ENCODE peak calls at places on chromosome 9, in eight cellular contexts. D is lower lobe of right lung, K is PC-3, L is astrocyte of the cerebellum, X is GM12865, W is cardiac muscle cell, M is H7, R is ovary. U is an unnamed sample.
A peak's percentile ranks its signal among the peaks of the same experiment; 100 is the strongest.

GRCh38 chr9:88936668-88937067 is 54.6 kb upstream of the S1PR3 start:
- DNase-seq in D (no peak), K (no peak), L (no peak), X (no peak), W (no peak), M (no peak), R (no peak), U (no peak)

GRCh38 chr9:2800385-2801179 is 43.3 kb downstream of the PUM3 start:
- DNase-seq in D (no peak), K (no peak), L (no peak), X (no peak), W (peak; percentile 57), M (peak; percentile 39), R (no peak), U (no peak)

GRCh38 chr9:127133739-127134167 is 11.3 kb upstream of the ANGPTL2 start:
- DNase-seq in D (no peak), K (no peak), L (no peak), X (no peak), W (peak; percentile 74), M (peak; percentile 75), R (peak; percentile 72), U (no peak)

GRCh38 chr9:78365979-78366697 is 69.2 kb downstream of the PSAT1 start:
- DNase-seq in D (no peak), K (peak; percentile 52), L (peak; percentile 9), X (no peak), W (peak; percentile 40), M (no peak), R (no peak), U (no peak)

GRCh38 chr9:31323726-31324444 is 1060.6 kb upstream of the ACO1 start:
- DNase-seq in D (no peak), K (no peak), L (no peak), X (no peak), W (no peak), M (no peak), R (no peak), U (no peak)

GRCh38 chr9:115002371-115003120 is 72.2 kb upstream of the TNFSF8 start:
- DNase-seq in D (no peak), K (no peak), L (no peak), X (no peak), W (no peak), M (no peak), R (no peak), U (no peak)

GRCh38 chr9:133979124-133979920 is 12.8 kb downstream of the VAV2 start:
- DNase-seq in D (peak; percentile 53), K (no peak), L (no peak), X (peak; percentile 67), W (peak; percentile 63), M (peak; percentile 82), R (no peak), U (no peak)

GRCh38 chr9:111501648-111502047 is 17.5 kb upstream of the ECPAS start:
- DNase-seq in D (no peak), K (no peak), L (no peak), X (no peak), W (no peak), M (peak; percentile 28), R (no peak), U (no peak)

GRCh38 chr9:107460153-107461023 is 29.2 kb downstream of the KLF4 start:
- DNase-seq in D (no peak), K (no peak), L (no peak), X (no peak), W (no peak), M (peak; percentile 34), R (no peak), U (no peak)

GRCh38 chr9:35728041-35728971 is 3.7 kb downstream of the TLN1 start:
- DNase-seq in D (peak; percentile 74), K (peak; percentile 70), L (peak; percentile 65), X (peak; percentile 87), W (peak; percentile 97), M (peak; percentile 84), R (peak; percentile 74), U (peak; percentile 84)

GRCh38 chr9:133707065-133707760 is 30.9 kb downstream of the SARDH start:
- DNase-seq in D (no peak), K (no peak), L (no peak), X (no peak), W (peak; percentile 96), M (peak; percentile 47), R (peak; percentile 32), U (no peak)

GRCh38 chr9:127833555-127833954 is 20.9 kb downstream of the ENG start:
- DNase-seq in D (no peak), K (no peak), L (no peak), X (no peak), W (peak; percentile 69), M (no peak), R (no peak), U (no peak)

GRCh38 chr9:18675973-18676372 is 202.0 kb downstream of the ADAMTSL1 start:
- DNase-seq in D (no peak), K (no peak), L (no peak), X (no peak), W (no peak), M (no peak), R (no peak), U (no peak)

GRCh38 chr9:127550751-127551150 is 61.3 kb upstream of the STXBP1 start:
- DNase-seq in D (peak; percentile 62), K (no peak), L (no peak), X (no peak), W (no peak), M (no peak), R (no peak), U (no peak)

GRCh38 chr9:87878930-87879603 is 3.6 kb upstream of the SPATA31E1 start:
- DNase-seq in D (no peak), K (peak; percentile 57), L (peak; percentile 29), X (no peak), W (peak; percentile 73), M (no peak), R (no peak), U (peak; percentile 67)

GRCh38 chr9:92324889-92325268 is 271 bp downstream of the NOL8 start:
- DNase-seq in D (peak; percentile 68), K (no peak), L (no peak), X (no peak), W (no peak), M (no peak), R (no peak), U (peak; percentile 16)

GRCh38 chr9:83401328-83401895 is 136.8 kb downstream of the FRMD3 start:
- DNase-seq in D (no peak), K (no peak), L (no peak), X (no peak), W (no peak), M (no peak), R (no peak), U (no peak)

GRCh38 chr9:96154081-96154480 is 147.9 kb downstream of the HSD17B3 start:
- DNase-seq in D (no peak), K (no peak), L (no peak), X (no peak), W (no peak), M (no peak), R (no peak), U (no peak)

GRCh38 chr9:94899464-94900221 is 173.1 kb downstream of the AOPEP start:
- DNase-seq in D (no peak), K (no peak), L (no peak), X (no peak), W (no peak), M (no peak), R (no peak), U (no peak)
- H3K4me3 ChIP-seq in D (no peak overlapping the region), K (no peak overlapping the region), L (no peak overlapping the region), X (no peak overlapping the region), W (no peak overlapping the region), M (no peak overlapping the region), R (no peak overlapping the region), U (no peak overlapping the region)

GRCh38 chr9:13665418-13666066 is 386.1 kb upstream of the MPDZ start:
- DNase-seq in D (no peak), K (no peak), L (no peak), X (peak; percentile 6), W (peak; percentile 54), M (no peak), R (no peak), U (no peak)
- H3K4me3 ChIP-seq in D (peak overlapping the region; percentile 10), K (no peak overlapping the region), L (no peak overlapping the region), X (no peak overlapping the region), W (no peak overlapping the region), M (no peak overlapping the region), R (no peak overlapping the region), U (no peak overlapping the region)

GRCh38 chr9:125743687-125744428 is 3.3 kb upstream of the PBX3 start:
- DNase-seq in D (no peak), K (no peak), L (no peak), X (no peak), W (no peak), M (no peak), R (no peak), U (no peak)

GRCh38 chr9:125746017-125746773 is 978 bp upstream of the PBX3 start:
- DNase-seq in D (peak; percentile 96), K (peak; percentile 93), L (peak; percentile 61), X (peak; percentile 97), W (peak; percentile 96), M (peak; percentile 97), R (peak; percentile 95), U (peak; percentile 61)

GRCh38 chr9:125745682-125746016 is 1.5 kb upstream of the PBX3 start:
- DNase-seq in D (no peak), K (no peak), L (no peak), X (no peak), W (no peak), M (no peak), R (no peak), U (no peak)

GRCh38 chr9:125746774-125747052 is 460 bp upstream of the PBX3 start:
- DNase-seq in D (no peak), K (no peak), L (no peak), X (no peak), W (no peak), M (no peak), R (no peak), U (no peak)

DNA sequence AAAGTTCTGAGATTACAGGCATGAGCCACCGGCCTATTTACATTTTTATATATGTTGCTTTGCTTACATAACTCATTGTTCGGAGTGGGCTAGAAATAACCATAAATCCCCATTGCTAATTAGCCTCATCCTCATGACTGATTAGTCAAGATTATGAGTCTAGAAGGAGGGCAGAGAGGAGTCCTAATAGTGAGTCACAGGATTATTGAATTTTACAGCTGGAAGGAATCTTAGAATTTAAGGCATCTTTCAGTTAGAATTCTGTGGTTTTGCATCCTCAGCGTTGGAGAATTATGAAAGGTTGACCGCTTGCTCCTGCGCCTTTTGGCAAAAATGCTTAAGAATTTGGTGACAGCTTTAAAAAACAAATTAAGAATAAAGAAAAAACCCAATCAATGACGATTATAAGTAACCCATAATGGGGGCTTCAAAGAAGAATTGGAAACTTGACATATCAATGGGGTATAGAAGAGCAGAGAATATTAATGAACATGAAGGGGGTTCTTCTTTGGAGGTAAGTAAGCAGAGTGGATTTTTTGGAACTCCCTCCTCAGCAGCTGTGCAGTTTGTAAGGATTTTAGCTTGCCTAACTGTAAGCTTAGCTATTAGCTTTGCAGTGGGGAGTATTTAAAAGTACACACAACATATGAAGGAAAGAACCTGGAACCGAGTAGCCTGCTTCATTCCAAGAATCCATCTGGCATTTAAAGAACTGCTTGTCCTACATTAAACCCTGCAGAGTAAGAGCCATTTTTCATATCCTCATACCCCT is 2.4 kb upstream of the PBX3 start:
- DNase-seq in D (no peak), K (peak; percentile 32), L (peak; percentile 84), X (no peak), W (peak; percentile 54), M (no peak), R (no peak), U (no peak)
- H3K4me3 ChIP-seq in D (no peak overlapping the region), K (peak overlapping the region; percentile 61), L (peak overlapping the region; percentile 88), X (no peak overlapping the region), W (no peak overlapping the region), M (no peak overlapping the region), R (no peak overlapping the region), U (no peak overlapping the region)

DNA sequence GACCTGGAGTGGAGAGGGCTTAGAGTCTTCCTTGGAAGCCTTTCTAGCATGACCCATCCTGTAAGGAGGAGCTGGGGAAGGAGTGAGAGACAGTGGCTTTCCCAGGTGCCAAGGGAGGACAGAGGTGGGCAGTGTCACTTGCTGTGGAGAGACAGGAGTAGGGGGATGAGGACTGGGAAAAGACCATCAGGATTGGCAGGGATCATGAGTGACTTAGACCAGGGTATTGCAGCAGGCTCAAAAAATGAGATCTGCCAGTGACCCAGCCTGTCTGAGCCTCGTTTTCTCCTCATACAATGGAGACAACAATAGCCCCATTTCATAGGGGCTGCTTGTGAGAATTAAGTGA is 2.4 kb downstream of the TMOD1 start:
- DNase-seq in D (no peak), K (no peak), L (no peak), X (no peak), W (no peak), M (no peak), R (no peak), U (no peak)
- H3K4me3 ChIP-seq in D (no peak overlapping the region), K (no peak overlapping the region), L (no peak overlapping the region), X (no peak overlapping the region), W (peak overlapping the region; percentile 86), M (no peak overlapping the region), R (peak overlapping the region; percentile 93), U (no peak overlapping the region)